ENCODE peak calls at places on chromosomes 3 and 15, in four cellular contexts. One of them, this sample, is unnamed.

GRCh38 chr3:129623447-129624118 is 17.1 kb upstream of the PLXND1 start:
- DNase-seq in kidney: peak; percentile 92
- DNase-seq in HepG2: no peak
- DNase-seq in tibial nerve: no peak
- DNase-seq in this sample: peak; percentile 76

GRCh38 chr3:5138214-5138981 is 16.3 kb downstream of the ARL8B start:
- DNase-seq in kidney: no peak
- DNase-seq in HepG2: peak; percentile 82
- DNase-seq in tibial nerve: no peak
- DNase-seq in this sample: no peak

GRCh38 chr3:31225923-31226322 is 306.8 kb upstream of the STT3B start:
- DNase-seq in kidney: no peak
- DNase-seq in HepG2: no peak
- DNase-seq in tibial nerve: no peak
- DNase-seq in this sample: no peak

GRCh38 chr3:107416138-107416537 is 38.9 kb downstream of the CCDC54 start:
- DNase-seq in kidney: no peak
- DNase-seq in HepG2: no peak
- DNase-seq in tibial nerve: no peak
- DNase-seq in this sample: no peak

GRCh38 chr3:188153949-188154757 is at the start of gene LPP:
- DNase-seq in kidney: peak; percentile 94
- DNase-seq in HepG2: peak; percentile 47
- DNase-seq in tibial nerve: peak; percentile 58
- DNase-seq in this sample: peak; percentile 85

GRCh38 chr15:78457101-78457500 is 19.1 kb downstream of the IREB2 start:
- DNase-seq in kidney: no peak
- DNase-seq in HepG2: no peak
- DNase-seq in tibial nerve: no peak
- DNase-seq in this sample: no peak

GRCh38 chr3:43287514-43287913 is 1.2 kb downstream of the SNRK start:
- DNase-seq in kidney: no peak
- DNase-seq in HepG2: no peak
- DNase-seq in tibial nerve: no peak
- DNase-seq in this sample: no peak

GRCh38 chr3:156677120-156677479 is 2.7 kb downstream of the TIPARP start:
- DNase-seq in kidney: no peak
- DNase-seq in HepG2: no peak
- DNase-seq in tibial nerve: no peak
- DNase-seq in this sample: no peak

GRCh38 chr3:187104956-187105355 is 34.3 kb downstream of the RPL39L start:
- DNase-seq in kidney: no peak
- DNase-seq in HepG2: no peak
- DNase-seq in tibial nerve: no peak
- DNase-seq in this sample: no peak

GRCh38 chr15:35630570-35630969 is 84.6 kb upstream of the DPH6 start:
- DNase-seq in kidney: no peak
- DNase-seq in HepG2: peak; percentile 1
- DNase-seq in tibial nerve: peak; percentile 38
- DNase-seq in this sample: no peak

GRCh38 chr3:71859128-71859519 is 74.2 kb upstream of the PROK2 start:
- DNase-seq in kidney: no peak
- DNase-seq in HepG2: peak; percentile 16
- DNase-seq in tibial nerve: no peak
- DNase-seq in this sample: no peak

GRCh38 chr3:13526626-13526949 is 22.3 kb upstream of the FBLN2 start:
- DNase-seq in kidney: no peak
- DNase-seq in HepG2: no peak
- DNase-seq in tibial nerve: no peak
- DNase-seq in this sample: no peak

GRCh38 chr3:149969110-149969944 is 1.4 kb downstream of the PFN2 start:
- DNase-seq in kidney: no peak
- DNase-seq in HepG2: peak; percentile 78
- DNase-seq in tibial nerve: peak; percentile 57
- DNase-seq in this sample: peak; percentile 27

GRCh38 chr15:34514251-34514760 is 69.1 kb downstream of the GOLGA8B start:
- DNase-seq in kidney: peak; percentile 85
- DNase-seq in HepG2: no peak
- DNase-seq in tibial nerve: no peak
- DNase-seq in this sample: no peak

GRCh38 chr3:125367403-125368230 is 7.5 kb downstream of the ZNF148 start:
- DNase-seq in kidney: no peak
- DNase-seq in HepG2: no peak
- DNase-seq in tibial nerve: no peak
- DNase-seq in this sample: no peak

GRCh38 chr3:63067999-63068645 is 192.9 kb upstream of the CADPS start:
- DNase-seq in kidney: no peak
- DNase-seq in HepG2: peak; percentile 27
- DNase-seq in tibial nerve: no peak
- DNase-seq in this sample: no peak

GRCh38 chr3:24641628-24642027 is 147.0 kb upstream of the THRB start:
- DNase-seq in kidney: no peak
- DNase-seq in HepG2: no peak
- DNase-seq in tibial nerve: no peak
- DNase-seq in this sample: no peak

GRCh38 chr15:65869954-65870871 is 922 bp downstream of the RAB11A start:
- DNase-seq in kidney: peak; percentile 79
- DNase-seq in HepG2: peak; percentile 50
- DNase-seq in tibial nerve: peak; percentile 8
- DNase-seq in this sample: peak; percentile 63

GRCh38 chr3:13161021-13161759 is 88.0 kb upstream of the IQSEC1 start:
- DNase-seq in kidney: peak; percentile 10
- DNase-seq in HepG2: no peak
- DNase-seq in tibial nerve: no peak
- DNase-seq in this sample: peak; percentile 45

GRCh38 chr3:16512435-16513140 is 911 bp downstream of the RFTN1 start:
- DNase-seq in kidney: peak; percentile 92
- DNase-seq in HepG2: no peak
- DNase-seq in tibial nerve: peak; percentile 58
- DNase-seq in this sample: no peak

GRCh38 chr15:79994651-79995050 is 23.7 kb upstream of the BCL2A1 start:
- DNase-seq in kidney: no peak
- DNase-seq in HepG2: no peak
- DNase-seq in tibial nerve: no peak
- DNase-seq in this sample: peak; percentile 45

GRCh38 chr3:129606522-129607390 is at the start of gene PLXND1:
- DNase-seq in kidney: peak; percentile 94
- DNase-seq in HepG2: no peak
- DNase-seq in tibial nerve: no peak
- DNase-seq in this sample: peak; percentile 42

GRCh38 chr15:93035953-93036810 is 52.8 kb downstream of the RGMA start:
- DNase-seq in kidney: peak; percentile 74
- DNase-seq in HepG2: peak; percentile 28
- DNase-seq in tibial nerve: peak; percentile 52
- DNase-seq in this sample: peak; percentile 48

GRCh38 chr3:183774631-183775030 is 50.7 kb downstream of the MAP6D1 start:
- DNase-seq in kidney: no peak
- DNase-seq in HepG2: no peak
- DNase-seq in tibial nerve: no peak
- DNase-seq in this sample: no peak

GRCh38 chr3:72930754-72931153 is 42.9 kb downstream of the GXYLT2 start:
- DNase-seq in kidney: no peak
- DNase-seq in HepG2: no peak
- DNase-seq in tibial nerve: no peak
- DNase-seq in this sample: no peak

GRCh38 chr3:141192345-141192744 is 39.3 kb upstream of the PXYLP1 start:
- DNase-seq in kidney: peak; percentile 98
- DNase-seq in HepG2: peak; percentile 87
- DNase-seq in tibial nerve: peak; percentile 100
- DNase-seq in this sample: peak; percentile 94

GRCh38 chr3:54836876-54837275 is 91.0 kb downstream of the LRTM1 start:
- DNase-seq in kidney: no peak
- DNase-seq in HepG2: no peak
- DNase-seq in tibial nerve: no peak
- DNase-seq in this sample: no peak

GRCh38 chr3:167929937-167930336 is 165.8 kb downstream of the GOLIM4 start:
- DNase-seq in kidney: no peak
- DNase-seq in HepG2: no peak
- DNase-seq in tibial nerve: no peak
- DNase-seq in this sample: no peak

GRCh38 chr3:150454085-150454484 is 46.0 kb downstream of the TSC22D2 start:
- DNase-seq in kidney: no peak
- DNase-seq in HepG2: no peak
- DNase-seq in tibial nerve: no peak
- DNase-seq in this sample: no peak

GRCh38 chr15:38316311-38316710 is 63.7 kb downstream of the SPRED1 start:
- DNase-seq in kidney: no peak
- DNase-seq in HepG2: no peak
- DNase-seq in tibial nerve: no peak
- DNase-seq in this sample: no peak

GRCh38 chr3:14634763-14635400 is 16.7 kb upstream of the CCDC174 start:
- DNase-seq in kidney: no peak
- DNase-seq in HepG2: no peak
- DNase-seq in tibial nerve: no peak
- DNase-seq in this sample: no peak

DNA sequence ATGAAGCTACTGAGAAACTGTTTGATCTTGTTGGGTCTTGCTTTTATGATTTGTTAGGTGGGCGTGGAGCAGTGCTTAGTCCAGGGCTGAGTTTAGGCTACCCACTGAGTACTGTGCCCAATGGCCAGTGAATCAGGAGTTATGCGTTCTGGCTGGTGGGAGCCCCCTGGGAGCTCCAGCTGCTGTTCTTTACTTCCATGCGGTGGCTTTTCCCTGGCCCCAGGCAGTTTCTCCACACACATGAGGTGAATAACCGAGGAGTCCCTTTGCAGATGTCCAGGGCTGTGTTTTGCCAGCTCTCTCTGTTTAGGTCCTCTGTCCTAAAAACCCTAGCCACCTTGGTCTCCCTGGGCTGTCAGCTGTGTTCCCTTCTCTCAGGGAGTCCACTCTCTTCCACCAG is 106.5 kb downstream of the KLF13 start:
- DNase-seq in kidney: no peak
- DNase-seq in HepG2: no peak
- DNase-seq in tibial nerve: no peak
- DNase-seq in this sample: no peak
- TF ChIP-seq CTCF in kidney: no peak
- TF ChIP-seq CTCF in HepG2: no peak
- TF ChIP-seq CTCF in tibial nerve: no peak
- TF ChIP-seq CTCF in this sample: no peak

DNA sequence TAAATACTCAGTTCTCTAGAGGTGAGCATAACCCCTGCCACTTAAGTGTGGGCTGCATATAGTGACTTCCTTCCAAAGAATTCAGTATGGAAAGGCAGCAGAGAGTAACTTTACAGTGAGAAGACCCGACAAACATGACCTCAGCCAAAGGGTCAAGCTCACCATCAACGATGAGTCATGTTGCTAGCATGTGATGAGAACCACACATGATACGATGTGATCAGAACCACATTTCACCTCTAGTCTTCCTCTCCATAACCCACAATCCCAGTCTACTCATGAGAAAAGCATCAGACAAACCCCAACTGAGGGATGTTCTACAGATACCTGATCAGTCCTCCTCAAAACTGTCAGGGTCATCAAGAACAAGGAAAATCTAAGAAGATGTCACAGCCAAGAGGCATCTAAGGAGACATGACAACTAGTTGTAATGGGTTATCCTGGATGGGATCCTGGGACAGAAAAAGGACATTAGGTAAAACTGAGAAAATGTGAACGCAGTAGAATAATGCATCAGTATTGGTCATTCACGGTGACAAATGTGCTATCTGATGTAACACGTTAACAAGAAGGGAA is 28.2 kb downstream of the SEC61A1 start:
- DNase-seq in kidney: no peak
- DNase-seq in HepG2: peak; percentile 62
- DNase-seq in tibial nerve: no peak
- DNase-seq in this sample: no peak
- H3K36me3 ChIP-seq in kidney: no peaks in the 10 kb centered on the region
- H3K36me3 ChIP-seq in HepG2: peaks cover 18% of the 10 kb centered on the region
- H3K36me3 ChIP-seq in tibial nerve: no peaks in the 10 kb centered on the region
- H3K36me3 ChIP-seq in this sample: no peaks in the 10 kb centered on the region

GRCh38 chr3:176354843-176355242 is 842.4 kb downstream of the TBL1XR1 start:
- DNase-seq in kidney: no peak
- DNase-seq in HepG2: no peak
- DNase-seq in tibial nerve: no peak
- DNase-seq in this sample: no peak

GRCh38 chr3:176362191-176362731 is 835.0 kb downstream of the TBL1XR1 start:
- DNase-seq in kidney: peak; percentile 63
- DNase-seq in HepG2: no peak
- DNase-seq in tibial nerve: no peak
- DNase-seq in this sample: no peak

GRCh38 chr3:176357891-176358290 is 839.4 kb downstream of the TBL1XR1 start:
- DNase-seq in kidney: no peak
- DNase-seq in HepG2: no peak
- DNase-seq in tibial nerve: no peak
- DNase-seq in this sample: no peak

GRCh38 chr3:176359211-176359610 is 838.1 kb downstream of the TBL1XR1 start:
- DNase-seq in kidney: no peak
- DNase-seq in HepG2: no peak
- DNase-seq in tibial nerve: no peak
- DNase-seq in this sample: no peak
- TF ChIP-seq CTCF in kidney: no peak
- TF ChIP-seq CTCF in HepG2: no peak
- TF ChIP-seq CTCF in tibial nerve: no peak
- TF ChIP-seq CTCF in this sample: no peak

DNA sequence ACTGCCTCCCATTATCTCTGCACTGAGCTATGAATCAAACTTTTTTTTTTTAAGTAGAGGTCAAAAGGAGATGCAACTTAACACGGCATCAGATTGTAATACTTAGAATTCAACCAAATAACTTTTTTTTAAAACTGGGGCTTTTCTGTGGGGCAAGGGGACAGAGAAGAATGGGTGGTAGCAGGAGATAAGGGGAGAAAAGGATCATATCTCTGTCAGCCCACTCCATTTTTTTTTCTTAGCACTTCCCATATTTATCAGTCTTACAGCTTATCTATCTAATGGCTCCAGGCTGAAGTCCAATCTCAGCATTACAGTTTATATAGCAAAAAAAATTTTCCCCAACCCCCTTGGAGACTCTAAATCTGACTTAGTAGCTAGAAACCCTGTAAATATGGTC is 69.3 kb downstream of the PIK3R4 start:
- DNase-seq in kidney: no peak
- DNase-seq in HepG2: no peak
- DNase-seq in tibial nerve: no peak
- DNase-seq in this sample: no peak
- H3K36me3 ChIP-seq in kidney: peaks cover 36% of the 10 kb centered on the region
- H3K36me3 ChIP-seq in HepG2: no peaks in the 10 kb centered on the region
- H3K36me3 ChIP-seq in tibial nerve: no peaks in the 10 kb centered on the region
- H3K36me3 ChIP-seq in this sample: peaks cover 8% of the 10 kb centered on the region

DNA sequence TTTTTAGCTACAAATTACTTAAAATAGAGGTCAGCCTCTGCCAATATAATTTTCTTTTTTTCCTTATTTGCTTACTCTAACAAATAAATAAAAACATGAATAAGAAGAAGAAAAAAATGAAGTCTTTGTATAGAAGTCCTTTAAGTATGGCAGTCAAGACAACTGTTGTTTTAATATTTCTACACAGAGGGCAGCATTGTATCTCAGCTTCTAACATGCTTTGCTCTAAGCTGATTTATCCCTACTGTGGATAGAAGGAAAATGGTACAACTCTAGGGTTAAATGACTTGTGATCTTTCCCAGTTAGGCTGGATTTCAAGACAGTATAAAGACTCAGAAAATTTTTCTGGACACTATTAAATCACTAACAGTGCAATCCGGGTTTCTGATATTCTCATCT is 104.3 kb upstream of the MEIS2 start:
- DNase-seq in kidney: no peak
- DNase-seq in HepG2: no peak
- DNase-seq in tibial nerve: no peak
- DNase-seq in this sample: no peak
- TF ChIP-seq CTCF in kidney: no peak
- TF ChIP-seq CTCF in HepG2: peak; percentile 13
- TF ChIP-seq CTCF in tibial nerve: no peak
- TF ChIP-seq CTCF in this sample: no peak